ENCODE peak calls at places on chromosome 14, in ten cellular contexts. G is psoas muscle; T is WERI-Rb-1; C is NCI-H2081; O is MG63; B is effector CD4-positive, alpha-beta T cell; V is activated T-cell treated with anti-CD3 and anti-CD28 coated beads, Interleukin-2, amount 50 U/mL, for 72 hours; R is LoVo; J is midbrain; S is EL. U is an unnamed sample.
A peak's percentile ranks its signal among the peaks of the same experiment; 100 is the strongest.

GRCh38 chr14:95097385-95097784 is 59.9 kb downstream of the DICER1 start:
- DNase-seq in O (no peak), T (no peak), J (no peak), C (no peak), V (no peak), S (no peak), B (no peak), G (no peak), R (no peak), U (no peak)

GRCh38 chr14:94392510-94392935 is 4.1 kb upstream of the SERPINA1 start:
- DNase-seq in J (no peak), T (no peak), V (peak; percentile 61), S (peak; percentile 77), B (no peak), C (no peak), G (no peak), R (no peak), O (peak; percentile 6), U (no peak)

GRCh38 chr14:92780444-92780843 is 13.7 kb upstream of the GOLGA5 start:
- DNase-seq in B (no peak), S (peak; percentile 58), O (peak; percentile 3), V (no peak), T (no peak), C (no peak), G (no peak), R (no peak), J (no peak), U (no peak)

GRCh38 chr14:22225526-22226133 is 363.4 kb downstream of the DAD1 start:
- DNase-seq in O (no peak), C (no peak), S (peak; percentile 33), T (no peak), G (no peak), R (no peak), V (no peak), J (no peak), B (no peak), U (no peak)

GRCh38 chr14:54493293-54493692 is 4.5 kb upstream of the GMFB start:
- DNase-seq in V (no peak), G (no peak), B (no peak), R (no peak), O (no peak), T (peak; percentile 30), J (no peak), S (no peak), C (no peak), U (no peak)

GRCh38 chr14:55336691-55337090 is 65.5 kb downstream of the FBXO34 start:
- DNase-seq in R (no peak), V (peak; percentile 27), O (no peak), T (no peak), S (no peak), C (no peak), J (no peak), B (no peak), G (no peak), U (no peak)

GRCh38 chr14:71856199-71856919 is 75.9 kb upstream of the RGS6 start:
- DNase-seq in O (no peak), T (no peak), R (no peak), V (peak; percentile 31), J (no peak), G (no peak), B (no peak), S (no peak), C (no peak), U (no peak)

GRCh38 chr14:67665886-67666285 is 8.5 kb downstream of the VTI1B start:
- DNase-seq in O (no peak), R (no peak), G (no peak), B (no peak), T (no peak), V (no peak), S (peak; percentile 16), C (no peak), J (no peak), U (no peak)

GRCh38 chr14:91245029-91245428 is 525 bp upstream of the GPR68 start:
- DNase-seq in J (no peak), V (peak; percentile 78), G (no peak), O (no peak), R (no peak), B (peak; percentile 66), S (no peak), T (no peak), C (no peak), U (peak; percentile 65)

GRCh38 chr14:50225974-50226297 is 5.4 kb downstream of the SOS2 start:
- DNase-seq in C (no peak), J (no peak), O (no peak), S (peak; percentile 9), B (no peak), V (no peak), T (no peak), G (no peak), R (no peak), U (no peak)

GRCh38 chr14:99605299-99605961 is 1.4 kb upstream of the CCDC85C start:
- DNase-seq in J (peak; percentile 29), R (peak; percentile 60), V (peak; percentile 78), G (peak; percentile 79), B (peak; percentile 74), O (peak; percentile 58), T (peak; percentile 89), C (peak; percentile 92), S (peak; percentile 80), U (peak; percentile 74)

GRCh38 chr14:42110167-42110566 is 503.5 kb downstream of the LRFN5 start:
- DNase-seq in O (no peak), V (no peak), R (peak; percentile 19), G (no peak), J (peak; percentile 6), C (peak; percentile 70), T (peak; percentile 23), S (peak; percentile 5), B (no peak), U (no peak)

GRCh38 chr14:63551338-63551737 is 8.2 kb upstream of the PPP2R5E start:
- DNase-seq in S (peak; percentile 73), G (no peak), C (no peak), O (peak; percentile 21), R (no peak), V (no peak), B (no peak), T (no peak), J (no peak), U (no peak)

GRCh38 chr14:24280797-24281460 is 9.5 kb upstream of the RABGGTA start:
- DNase-seq in O (no peak), T (no peak), C (no peak), G (no peak), B (no peak), S (no peak), V (no peak), J (no peak), R (no peak), U (no peak)

GRCh38 chr14:59688224-59689170 is 111.9 kb upstream of the CCDC175 start:
- DNase-seq in V (peak; percentile 16), T (peak; percentile 77), C (peak; percentile 59), S (peak; percentile 57), B (no peak), O (peak; percentile 13), R (peak; percentile 34), J (peak; percentile 23), G (no peak), U (peak; percentile 0)

GRCh38 chr14:57375156-57375555 is 15.2 kb upstream of the NAA30 start:
- DNase-seq in C (no peak), G (no peak), T (no peak), B (no peak), V (no peak), R (no peak), J (no peak), S (no peak), O (no peak), U (no peak)

GRCh38 chr14:34113051-34113511 is 162.2 kb upstream of the EGLN3 start:
- DNase-seq in B (no peak), G (no peak), R (peak; percentile 15), C (no peak), S (peak; percentile 91), J (no peak), T (no peak), V (no peak), O (peak; percentile 41), U (no peak)

GRCh38 chr14:93331375-93332031 is 1.3 kb downstream of the BTBD7 start:
- DNase-seq in C (no peak), J (no peak), S (no peak), V (no peak), T (no peak), G (peak; percentile 56), O (no peak), B (no peak), R (no peak), U (no peak)

GRCh38 chr14:79281244-79282199 is 929.8 kb downstream of the DIO2 start:
- DNase-seq in S (no peak), B (no peak), G (no peak), T (no peak), R (no peak), O (no peak), V (no peak), C (peak; percentile 39), J (no peak), U (no peak)

GRCh38 chr14:89428556-89429196 is 11.6 kb upstream of the FOXN3 start:
- DNase-seq in S (no peak), T (peak; percentile 65), B (no peak), C (peak; percentile 77), V (no peak), J (no peak), R (no peak), O (peak; percentile 29), G (peak; percentile 72), U (no peak)